ENCODE peak calls at places on chromosomes 13 and 19, in seven cellular contexts. N is AG09319, P is right atrium auricular region, W is HFFc6, E is RWPE1, V is MG63, C is T1000. B is an unnamed sample.

GRCh38 chr19:32364040-32364439 is 18.6 kb downstream of the ZNF507 start:
- DNase-seq in N (no peak), V (no peak), E (no peak), P (no peak), C (no peak), W (no peak), B (no peak)

GRCh38 chr13:102812616-102813287 is 13.8 kb downstream of the BIVM start:
- DNase-seq in V (no peak), N (no peak), E (no peak), W (no peak), C (no peak), P (no peak), B (no peak)

GRCh38 chr13:100977841-100978240 is 303.2 kb upstream of the TMTC4 start:
- DNase-seq in E (no peak), N (no peak), V (no peak), C (no peak), W (no peak), P (no peak), B (no peak)

GRCh38 chr13:99228737-99229691 is 28.4 kb downstream of the UBAC2 start:
- DNase-seq in C (no peak), E (peak), V (no peak), P (no peak), W (peak), N (no peak), B (no peak)

GRCh38 chr19:57512845-57513244 is 13.1 kb downstream of the ZNF773 start:
- DNase-seq in N (no peak), W (no peak), E (no peak), V (peak), C (no peak), P (no peak), B (no peak)

GRCh38 chr19:38266070-38266469 is 1.7 kb downstream of the SPINT2 start:
- DNase-seq in E (peak), N (no peak), V (no peak), C (no peak), W (no peak), P (no peak), B (peak)

GRCh38 chr19:48346161-48346560 is 17.6 kb downstream of the TMEM143 start:
- DNase-seq in C (no peak), W (no peak), N (no peak), V (no peak), E (no peak), P (no peak), B (no peak)

GRCh38 chr13:49367640-49368431 is 76.0 kb downstream of the CAB39L start:
- DNase-seq in N (no peak), V (no peak), C (no peak), E (no peak), P (no peak), W (no peak), B (no peak)

GRCh38 chr19:6500837-6501739 is 1.0 kb downstream of the TUBB4A start:
- DNase-seq in E (no peak), C (no peak), N (no peak), P (no peak), W (no peak), V (no peak), B (no peak)

GRCh38 chr19:18541992-18542935 is 1.1 kb downstream of the FKBP8 start:
- DNase-seq in V (no peak), N (no peak), C (no peak), E (peak), P (no peak), W (no peak), B (no peak)

GRCh38 chr19:49851456-49852259 is 699 bp downstream of the PTOV1 start:
- DNase-seq in V (peak), C (no peak), W (no peak), N (no peak), P (no peak), E (no peak), B (no peak)

GRCh38 chr13:44439615-44440014 is 66.0 kb downstream of the SERP2 start:
- DNase-seq in N (no peak), W (no peak), V (no peak), P (no peak), C (no peak), E (no peak), B (no peak)

GRCh38 chr19:52188822-52189744 is 769 bp upstream of the PPP2R1A start:
- DNase-seq in E (no peak), W (no peak), N (no peak), C (no peak), V (no peak), P (peak), B (no peak)

GRCh38 chr19:45253396-45254027 is 2.4 kb downstream of the MARK4 start:
- DNase-seq in V (no peak), P (no peak), N (no peak), W (peak), E (peak), C (no peak), B (no peak)

GRCh38 chr19:17026041-17026658 is 460 bp downstream of the CPAMD8 start:
- DNase-seq in P (no peak), E (no peak), N (no peak), W (no peak), V (no peak), C (no peak), B (no peak)

GRCh38 chr19:33295621-33296472 is 6.5 kb downstream of the CEBPA start:
- DNase-seq in W (no peak), E (no peak), V (no peak), P (no peak), C (no peak), N (no peak), B (peak)

GRCh38 chr19:35031072-35031881 is 1.0 kb downstream of the SCN1B start:
- DNase-seq in C (no peak), E (no peak), N (no peak), P (no peak), W (no peak), V (peak), B (no peak)

GRCh38 chr13:22789027-22789593 is 391.7 kb upstream of the SGCG start:
- DNase-seq in N (no peak), V (no peak), C (no peak), P (no peak), W (no peak), E (peak), B (no peak)

GRCh38 chr13:45879666-45880065 is 28.1 kb upstream of the SIAH3 start:
- DNase-seq in N (no peak), P (no peak), E (peak), W (no peak), C (no peak), V (peak), B (no peak)

GRCh38 chr13:78604782-78605611 is 1.6 kb upstream of the POU4F1 start:
- DNase-seq in W (no peak), E (no peak), C (peak), N (no peak), P (no peak), V (peak), B (no peak)

GRCh38 chr13:64239372-64239771 is 2823.7 kb upstream of the PCDH20 start:
- DNase-seq in N (no peak), P (no peak), E (peak), W (peak), V (no peak), C (no peak), B (no peak)

GRCh38 chr19:11578342-11579142 is 1.1 kb upstream of the ACP5 start:
- DNase-seq in E (no peak), W (no peak), V (no peak), P (no peak), N (no peak), C (no peak), B (peak)

GRCh38 chr13:64234255-64234654 is 2818.6 kb upstream of the PCDH20 start:
- DNase-seq in E (no peak), V (no peak), P (no peak), W (no peak), C (no peak), N (no peak), B (no peak)

GRCh38 chr19:17294051-17294891 is 9.0 kb downstream of the ABHD8 start:
- DNase-seq in P (no peak), W (no peak), N (no peak), E (peak), V (peak), C (no peak), B (peak)

GRCh38 chr19:27705896-27706295 is 1507.1 kb downstream of the UQCRFS1 start:
- DNase-seq in C (no peak), N (no peak), E (no peak), P (no peak), V (no peak), W (no peak), B (no peak)

GRCh38 chr19:15666186-15666585 is 6.7 kb upstream of the CYP4F12 start:
- DNase-seq in V (no peak), W (no peak), N (no peak), P (no peak), C (no peak), E (no peak), B (no peak)

GRCh38 chr13:75935805-75936204 is 299.7 kb downstream of the LMO7 start:
- DNase-seq in C (no peak), N (no peak), P (no peak), E (no peak), W (no peak), V (no peak), B (no peak)

GRCh38 chr13:108033800-108034707 is 181.3 kb downstream of the LIG4 start:
- DNase-seq in N (no peak), W (no peak), V (no peak), E (no peak), P (no peak), C (no peak), B (no peak)

GRCh38 chr13:40031031-40031430 is 375.6 kb downstream of the COG6 start:
- DNase-seq in N (no peak), V (peak), E (peak), W (peak), P (no peak), C (peak), B (no peak)

GRCh38 chr13:78700121-78700910 is 41.4 kb upstream of the OBI1 start:
- DNase-seq in V (no peak), N (no peak), C (no peak), E (no peak), W (peak), P (no peak), B (no peak)

GRCh38 chr13:79745141-79745540 is 264.2 kb downstream of the NDFIP2 start:
- DNase-seq in P (no peak), W (no peak), E (no peak), N (no peak), V (no peak), C (no peak), B (no peak)

GRCh38 chr19:44603201-44603945 is 10.0 kb upstream of the IGSF23 start:
- DNase-seq in V (peak), C (no peak), N (peak), E (peak), P (no peak), W (peak), B (no peak)

GRCh38 chr13:114124921-114125320 is 7.5 kb downstream of the RASA3 start:
- DNase-seq in W (peak), N (no peak), E (no peak), C (no peak), V (peak), P (no peak), B (no peak)

GRCh38 chr13:58583961-58584360 is 952.4 kb downstream of the PCDH17 start:
- DNase-seq in P (no peak), N (no peak), E (no peak), V (no peak), C (no peak), W (no peak), B (no peak)

GRCh38 chr13:99018418-99019180 is 40.7 kb upstream of the DOCK9 start:
- DNase-seq in E (no peak), P (no peak), C (no peak), N (no peak), W (peak), V (no peak), B (no peak)

B was measured in Peyer's patch.